ENCODE peak calls at places on chromosomes 16 and 17, in six cellular contexts. L, B, A, Q, R and T are unnamed samples.

GRCh38 chr17:66549731-66550207 is 247.4 kb downstream of the PRKCA start:
- DNase-seq in R (peak), A (no peak), B (no peak), Q (peak), L (no peak), T (no peak)

GRCh38 chr17:31371511-31372097 is 19.9 kb upstream of the RAB11FIP4 start:
- DNase-seq in Q (no peak), A (no peak), R (peak), B (no peak), L (no peak), T (no peak)

GRCh38 chr16:57260294-57260929 is 15.4 kb downstream of the ARL2BP start:
- DNase-seq in L (no peak), Q (peak), B (no peak), A (peak), R (peak), T (no peak)

GRCh38 chr16:49514391-49514980 is 140.9 kb downstream of the C16orf78 start:
- DNase-seq in L (peak), B (no peak), Q (no peak), A (no peak), R (no peak), T (no peak)

GRCh38 chr17:62916684-62917571 is 49.1 kb upstream of the TANC2 start:
- DNase-seq in A (no peak), R (no peak), B (no peak), L (no peak), Q (no peak), T (peak)

GRCh38 chr17:80261895-80262279 is 1.2 kb downstream of the RNF213 start:
- DNase-seq in B (no peak), L (no peak), Q (no peak), A (no peak), R (no peak), T (no peak)

GRCh38 chr17:13182854-13183253 is 165.0 kb upstream of the ELAC2 start:
- DNase-seq in B (no peak), R (no peak), L (no peak), Q (no peak), A (no peak), T (no peak)

GRCh38 chr16:85564277-85565051 is 48.7 kb upstream of the GSE1 start:
- DNase-seq in R (no peak), A (no peak), B (no peak), L (no peak), Q (no peak), T (no peak)

GRCh38 chr17:43368740-43369506 is 29.9 kb upstream of the ARL4D start:
- DNase-seq in L (peak), B (peak), A (no peak), Q (peak), R (peak), T (no peak)

GRCh38 chr16:51035110-51035498 is 116.0 kb downstream of the SALL1 start:
- DNase-seq in Q (peak), A (no peak), B (no peak), L (no peak), R (peak), T (no peak)

GRCh38 chr17:78034429-78035091 is 76.1 kb downstream of the TNRC6C start:
- DNase-seq in R (peak), Q (peak), B (no peak), L (no peak), A (no peak), T (no peak)

GRCh38 chr16:19218581-19218980 is 50.5 kb downstream of the SYT17 start:
- DNase-seq in L (no peak), A (no peak), B (no peak), R (no peak), Q (no peak), T (no peak)

GRCh38 chr17:82367724-82368524 is 3.6 kb upstream of the UTS2R start:
- DNase-seq in L (no peak), Q (no peak), A (peak), R (no peak), B (no peak), T (no peak)

GRCh38 chr17:8954339-8954738 is 11.2 kb downstream of the PIK3R5 start:
- DNase-seq in L (no peak), R (no peak), A (peak), Q (no peak), B (no peak), T (peak)

GRCh38 chr17:46962374-46962790 is 16.7 kb downstream of the RPRML start:
- DNase-seq in L (no peak), A (no peak), Q (peak), B (no peak), R (peak), T (no peak)

GRCh38 chr17:17067277-17067676 is 25.0 kb downstream of the MPRIP start:
- DNase-seq in A (no peak), L (no peak), Q (peak), B (no peak), R (peak), T (no peak)

GRCh38 chr17:42120161-42121065 is 754 bp downstream of the KAT2A start:
- DNase-seq in B (no peak), A (no peak), R (no peak), Q (no peak), L (peak), T (no peak)

GRCh38 chr17:81429813-81430510 is 34.7 kb downstream of the BAHCC1 start:
- DNase-seq in Q (no peak), A (no peak), L (peak), R (peak), B (no peak), T (peak)

GRCh38 chr17:15946611-15947120 is 1.7 kb downstream of the ADORA2B start:
- DNase-seq in Q (no peak), B (no peak), R (no peak), A (no peak), L (no peak), T (no peak)

GRCh38 chr16:72092832-72093447 is 480 bp downstream of the TXNL4B start:
- DNase-seq in B (no peak), A (no peak), R (peak), Q (peak), L (no peak), T (no peak)

GRCh38 chr17:59355695-59356323 is 24.4 kb downstream of the YPEL2 start:
- DNase-seq in B (no peak), R (peak), L (no peak), Q (peak), A (no peak), T (no peak)

GRCh38 chr16:18797746-18798145 is 3.6 kb downstream of the ARL6IP1 start:
- DNase-seq in A (no peak), B (no peak), Q (no peak), L (no peak), R (no peak), T (no peak)

GRCh38 chr16:81140930-81141780 is 45.0 kb upstream of the GCSH start:
- DNase-seq in A (peak), Q (no peak), L (no peak), R (no peak), B (no peak), T (no peak)